ENCODE peak calls at places on chromosomes 7 and 10, in ten cellular contexts. One of them, this sample, is unnamed.

GRCh38 chr7:130841416-130841815 is 107.4 kb upstream of the KLF14 start:
- DNase-seq in GM23248: no peak
- DNase-seq in upper lobe of right lung: no peak
- DNase-seq in BE2C: no peak
- DNase-seq in heart right ventricle: no peak
- DNase-seq in astrocyte: no peak
- DNase-seq in brain microvascular endothelial cell: no peak
- DNase-seq in mesendoderm: no peak
- DNase-seq in hepatocyte: no peak
- DNase-seq in gastrocnemius medialis: no peak
- DNase-seq in this sample: no peak

GRCh38 chr10:118439824-118440223 is 97.7 kb upstream of the FAM204A start:
- DNase-seq in GM23248: no peak
- DNase-seq in upper lobe of right lung: no peak
- DNase-seq in BE2C: no peak
- DNase-seq in heart right ventricle: no peak
- DNase-seq in astrocyte: no peak
- DNase-seq in brain microvascular endothelial cell: no peak
- DNase-seq in mesendoderm: no peak
- DNase-seq in hepatocyte: no peak
- DNase-seq in gastrocnemius medialis: no peak
- DNase-seq in this sample: no peak

GRCh38 chr7:20280475-20281351 is 50.0 kb upstream of the ITGB8 start:
- DNase-seq in GM23248: peak; percentile 85
- DNase-seq in upper lobe of right lung: no peak
- DNase-seq in BE2C: peak; percentile 15
- DNase-seq in heart right ventricle: no peak
- DNase-seq in astrocyte: peak; percentile 90
- DNase-seq in brain microvascular endothelial cell: peak; percentile 71
- DNase-seq in mesendoderm: no peak
- DNase-seq in hepatocyte: no peak
- DNase-seq in gastrocnemius medialis: no peak
- DNase-seq in this sample: no peak

GRCh38 chr10:52071814-52072213 is 242.3 kb upstream of the DKK1 start:
- DNase-seq in GM23248: no peak
- DNase-seq in upper lobe of right lung: no peak
- DNase-seq in BE2C: no peak
- DNase-seq in heart right ventricle: peak; percentile 6
- DNase-seq in astrocyte: no peak
- DNase-seq in brain microvascular endothelial cell: no peak
- DNase-seq in mesendoderm: no peak
- DNase-seq in hepatocyte: no peak
- DNase-seq in gastrocnemius medialis: peak; percentile 34
- DNase-seq in this sample: no peak

GRCh38 chr7:43779032-43779812 is 20.7 kb downstream of the BLVRA start:
- DNase-seq in GM23248: no peak
- DNase-seq in upper lobe of right lung: no peak
- DNase-seq in BE2C: no peak
- DNase-seq in heart right ventricle: no peak
- DNase-seq in astrocyte: no peak
- DNase-seq in brain microvascular endothelial cell: no peak
- DNase-seq in mesendoderm: no peak
- DNase-seq in hepatocyte: no peak
- DNase-seq in gastrocnemius medialis: no peak
- DNase-seq in this sample: no peak

GRCh38 chr10:69351589-69351988 is 65.1 kb downstream of the TACR2 start:
- DNase-seq in GM23248: no peak
- DNase-seq in upper lobe of right lung: no peak
- DNase-seq in BE2C: no peak
- DNase-seq in heart right ventricle: no peak
- DNase-seq in astrocyte: no peak
- DNase-seq in brain microvascular endothelial cell: no peak
- DNase-seq in mesendoderm: no peak
- DNase-seq in hepatocyte: no peak
- DNase-seq in gastrocnemius medialis: no peak
- DNase-seq in this sample: no peak

GRCh38 chr7:18753972-18754610 is 258.5 kb downstream of the HDAC9 start:
- DNase-seq in GM23248: peak; percentile 95
- DNase-seq in upper lobe of right lung: no peak
- DNase-seq in BE2C: no peak
- DNase-seq in heart right ventricle: no peak
- DNase-seq in astrocyte: peak; percentile 99
- DNase-seq in brain microvascular endothelial cell: peak; percentile 95
- DNase-seq in mesendoderm: no peak
- DNase-seq in hepatocyte: no peak
- DNase-seq in gastrocnemius medialis: no peak
- DNase-seq in this sample: no peak

GRCh38 chr10:124949543-124949942 is 7.6 kb downstream of the ZRANB1 start:
- DNase-seq in GM23248: peak; percentile 58
- DNase-seq in upper lobe of right lung: no peak
- DNase-seq in BE2C: no peak
- DNase-seq in heart right ventricle: no peak
- DNase-seq in astrocyte: no peak
- DNase-seq in brain microvascular endothelial cell: no peak
- DNase-seq in mesendoderm: no peak
- DNase-seq in hepatocyte: no peak
- DNase-seq in gastrocnemius medialis: no peak
- DNase-seq in this sample: no peak

DNA sequence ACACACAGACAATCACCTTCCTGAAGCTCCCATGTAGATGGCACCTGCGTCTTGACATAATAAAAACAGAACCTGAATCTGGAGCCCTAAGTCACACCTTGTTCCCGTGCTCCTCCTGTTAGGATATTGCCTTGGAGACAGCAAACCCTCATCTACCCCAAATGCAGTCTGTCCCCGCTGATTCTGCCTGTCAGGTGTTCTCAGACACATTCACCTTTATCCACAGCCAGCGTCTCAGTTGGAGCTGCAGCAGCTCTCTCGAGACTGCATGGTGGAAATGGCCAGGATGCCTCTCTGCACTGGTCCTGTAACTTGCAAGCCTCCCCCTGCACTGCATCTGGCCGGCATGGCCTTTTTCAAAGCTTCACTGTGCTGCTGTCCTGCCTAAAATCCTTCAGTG is 218.0 kb upstream of the ZNF32 start:
- DNase-seq in GM23248: no peak
- DNase-seq in upper lobe of right lung: no peak
- DNase-seq in BE2C: no peak
- DNase-seq in heart right ventricle: no peak
- DNase-seq in astrocyte: no peak
- DNase-seq in brain microvascular endothelial cell: no peak
- DNase-seq in mesendoderm: no peak
- DNase-seq in hepatocyte: no peak
- DNase-seq in gastrocnemius medialis: no peak
- DNase-seq in this sample: no peak
- H3K4me3 ChIP-seq in GM23248: no peak overlapping the region
- H3K4me3 ChIP-seq in upper lobe of right lung: no peak overlapping the region
- H3K4me3 ChIP-seq in BE2C: no peak overlapping the region
- H3K4me3 ChIP-seq in heart right ventricle: no peak overlapping the region
- H3K4me3 ChIP-seq in astrocyte: no peak overlapping the region
- H3K4me3 ChIP-seq in brain microvascular endothelial cell: no peak overlapping the region
- H3K4me3 ChIP-seq in mesendoderm: no peak overlapping the region
- H3K4me3 ChIP-seq in hepatocyte: no peak overlapping the region
- H3K4me3 ChIP-seq in gastrocnemius medialis: no peak overlapping the region
- H3K4me3 ChIP-seq in this sample: no peak overlapping the region

GRCh38 chr7:21914671-21915070 is 31.0 kb downstream of the CDCA7L start:
- DNase-seq in GM23248: no peak
- DNase-seq in upper lobe of right lung: no peak
- DNase-seq in BE2C: no peak
- DNase-seq in heart right ventricle: no peak
- DNase-seq in astrocyte: no peak
- DNase-seq in brain microvascular endothelial cell: no peak
- DNase-seq in mesendoderm: no peak
- DNase-seq in hepatocyte: no peak
- DNase-seq in gastrocnemius medialis: no peak
- DNase-seq in this sample: no peak

GRCh38 chr7:21912305-21912704 is 33.4 kb downstream of the CDCA7L start:
- DNase-seq in GM23248: peak; percentile 93
- DNase-seq in upper lobe of right lung: no peak
- DNase-seq in BE2C: no peak
- DNase-seq in heart right ventricle: peak; percentile 76
- DNase-seq in astrocyte: peak; percentile 80
- DNase-seq in brain microvascular endothelial cell: no peak
- DNase-seq in mesendoderm: no peak
- DNase-seq in hepatocyte: no peak
- DNase-seq in gastrocnemius medialis: peak; percentile 34
- DNase-seq in this sample: no peak

GRCh38 chr7:21915140-21915539 is 30.6 kb downstream of the CDCA7L start:
- DNase-seq in GM23248: no peak
- DNase-seq in upper lobe of right lung: no peak
- DNase-seq in BE2C: no peak
- DNase-seq in heart right ventricle: no peak
- DNase-seq in astrocyte: no peak
- DNase-seq in brain microvascular endothelial cell: no peak
- DNase-seq in mesendoderm: no peak
- DNase-seq in hepatocyte: no peak
- DNase-seq in gastrocnemius medialis: no peak
- DNase-seq in this sample: no peak

GRCh38 chr7:21911341-21911875 is 34.3 kb downstream of the CDCA7L start:
- DNase-seq in GM23248: peak; percentile 88
- DNase-seq in upper lobe of right lung: no peak
- DNase-seq in BE2C: no peak
- DNase-seq in heart right ventricle: no peak
- DNase-seq in astrocyte: peak; percentile 67
- DNase-seq in brain microvascular endothelial cell: no peak
- DNase-seq in mesendoderm: no peak
- DNase-seq in hepatocyte: no peak
- DNase-seq in gastrocnemius medialis: no peak
- DNase-seq in this sample: no peak

DNA sequence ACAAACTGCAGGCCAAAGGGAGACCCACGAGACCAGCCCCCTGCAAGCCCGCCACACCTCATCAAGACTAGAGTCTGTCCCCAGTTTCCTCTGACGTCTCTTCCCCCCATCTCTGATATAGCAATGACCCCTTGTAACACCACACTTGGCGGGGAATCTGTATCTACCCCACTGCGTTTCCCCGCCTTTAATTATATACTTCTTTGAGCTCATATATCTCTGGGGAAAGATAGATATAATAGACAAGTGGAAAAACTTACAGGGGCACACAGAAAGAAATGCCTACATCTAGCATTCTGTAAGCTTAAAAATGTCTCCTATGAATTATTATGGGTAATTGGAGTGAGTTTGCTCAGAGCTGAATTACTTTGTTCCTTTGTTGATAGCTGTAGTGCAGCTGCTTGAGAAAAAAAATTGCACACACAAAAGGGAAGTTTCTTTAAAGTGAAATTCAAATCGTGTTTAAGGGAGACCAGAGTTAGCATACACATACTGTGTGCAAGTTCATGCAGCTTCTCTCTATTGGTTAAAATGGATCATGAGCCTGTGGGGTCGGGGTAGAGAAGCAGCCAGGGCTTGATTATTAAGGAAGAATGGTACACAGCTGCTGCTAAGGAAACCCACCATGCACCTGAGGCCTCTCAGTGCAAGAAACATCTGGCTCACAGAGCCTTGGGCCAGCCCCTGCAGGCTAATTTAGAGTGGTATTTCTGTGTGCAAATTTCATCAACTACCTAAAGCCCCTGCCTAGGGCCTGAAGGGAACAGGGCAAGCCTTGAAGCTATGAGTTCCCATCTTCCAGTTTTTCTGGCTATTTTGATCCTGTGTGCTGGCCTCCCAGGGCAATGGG is 32.5 kb downstream of the CDCA7L start:
- DNase-seq in GM23248: no peak
- DNase-seq in upper lobe of right lung: no peak
- DNase-seq in BE2C: no peak
- DNase-seq in heart right ventricle: no peak
- DNase-seq in astrocyte: no peak
- DNase-seq in brain microvascular endothelial cell: no peak
- DNase-seq in mesendoderm: no peak
- DNase-seq in hepatocyte: no peak
- DNase-seq in gastrocnemius medialis: no peak
- DNase-seq in this sample: no peak
- H3K36me3 ChIP-seq in GM23248: no peaks in the 10 kb centered on the region
- H3K36me3 ChIP-seq in upper lobe of right lung: peaks cover 10% of the 10 kb centered on the region
- H3K36me3 ChIP-seq in BE2C: peaks cover 2% of the 10 kb centered on the region
- H3K36me3 ChIP-seq in heart right ventricle: no peaks in the 10 kb centered on the region
- H3K36me3 ChIP-seq in astrocyte: peaks cover 5% of the 10 kb centered on the region
- H3K36me3 ChIP-seq in brain microvascular endothelial cell: peaks cover 8% of the 10 kb centered on the region
- H3K36me3 ChIP-seq in mesendoderm: no peaks in the 10 kb centered on the region
- H3K36me3 ChIP-seq in hepatocyte: no peaks in the 10 kb centered on the region
- H3K36me3 ChIP-seq in gastrocnemius medialis: no peaks in the 10 kb centered on the region
- H3K36me3 ChIP-seq in this sample: no peaks in the 10 kb centered on the region

GRCh38 chr10:102715880-102716279 is 1.4 kb downstream of the SFXN2 start:
- DNase-seq in GM23248: no peak
- DNase-seq in upper lobe of right lung: no peak
- DNase-seq in BE2C: no peak
- DNase-seq in heart right ventricle: no peak
- DNase-seq in astrocyte: no peak
- DNase-seq in brain microvascular endothelial cell: no peak
- DNase-seq in mesendoderm: no peak
- DNase-seq in hepatocyte: no peak
- DNase-seq in gastrocnemius medialis: no peak
- DNase-seq in this sample: no peak

GRCh38 chr10:102714621-102715455 is at the start of gene SFXN2:
- DNase-seq in GM23248: peak; percentile 46
- DNase-seq in upper lobe of right lung: peak; percentile 81
- DNase-seq in BE2C: no peak
- DNase-seq in heart right ventricle: peak; percentile 38
- DNase-seq in astrocyte: no peak
- DNase-seq in brain microvascular endothelial cell: no peak
- DNase-seq in mesendoderm: no peak
- DNase-seq in hepatocyte: peak; percentile 55
- DNase-seq in gastrocnemius medialis: no peak
- DNase-seq in this sample: no peak

GRCh38 chr10:102712843-102713242 is 1.4 kb downstream of the ARL3 start:
- DNase-seq in GM23248: peak; percentile 34
- DNase-seq in upper lobe of right lung: no peak
- DNase-seq in BE2C: no peak
- DNase-seq in heart right ventricle: no peak
- DNase-seq in astrocyte: no peak
- DNase-seq in brain microvascular endothelial cell: no peak
- DNase-seq in mesendoderm: no peak
- DNase-seq in hepatocyte: no peak
- DNase-seq in gastrocnemius medialis: no peak
- DNase-seq in this sample: no peak

GRCh38 chr10:102713483-102713813 is 749 bp downstream of the ARL3 start:
- DNase-seq in GM23248: no peak
- DNase-seq in upper lobe of right lung: no peak
- DNase-seq in BE2C: no peak
- DNase-seq in heart right ventricle: no peak
- DNase-seq in astrocyte: peak; percentile 68
- DNase-seq in brain microvascular endothelial cell: no peak
- DNase-seq in mesendoderm: no peak
- DNase-seq in hepatocyte: no peak
- DNase-seq in gastrocnemius medialis: peak; percentile 20
- DNase-seq in this sample: no peak

GRCh38 chr10:102713814-102714620 is at the start of gene ARL3:
- DNase-seq in GM23248: peak; percentile 100
- DNase-seq in upper lobe of right lung: peak; percentile 100
- DNase-seq in BE2C: peak; percentile 98
- DNase-seq in heart right ventricle: peak; percentile 96
- DNase-seq in astrocyte: peak; percentile 96
- DNase-seq in brain microvascular endothelial cell: peak; percentile 97
- DNase-seq in mesendoderm: peak; percentile 100
- DNase-seq in hepatocyte: peak; percentile 100
- DNase-seq in gastrocnemius medialis: peak; percentile 96
- DNase-seq in this sample: peak; percentile 94
- H3K4me3 ChIP-seq in GM23248: peak within 1 kb of the TSS; percentile 85
- H3K4me3 ChIP-seq in upper lobe of right lung: peak within 1 kb of the TSS; percentile 99
- H3K4me3 ChIP-seq in BE2C: peak within 1 kb of the TSS; percentile 91
- H3K4me3 ChIP-seq in heart right ventricle: peak within 1 kb of the TSS; percentile 99
- H3K4me3 ChIP-seq in astrocyte: peak within 1 kb of the TSS; percentile 87
- H3K4me3 ChIP-seq in brain microvascular endothelial cell: peak within 1 kb of the TSS; percentile 90
- H3K4me3 ChIP-seq in mesendoderm: peak within 1 kb of the TSS; percentile 95
- H3K4me3 ChIP-seq in hepatocyte: peak within 1 kb of the TSS; percentile 85
- H3K4me3 ChIP-seq in gastrocnemius medialis: peak within 1 kb of the TSS; percentile 74
- H3K4me3 ChIP-seq in this sample: peak within 1 kb of the TSS; percentile 95

DNA sequence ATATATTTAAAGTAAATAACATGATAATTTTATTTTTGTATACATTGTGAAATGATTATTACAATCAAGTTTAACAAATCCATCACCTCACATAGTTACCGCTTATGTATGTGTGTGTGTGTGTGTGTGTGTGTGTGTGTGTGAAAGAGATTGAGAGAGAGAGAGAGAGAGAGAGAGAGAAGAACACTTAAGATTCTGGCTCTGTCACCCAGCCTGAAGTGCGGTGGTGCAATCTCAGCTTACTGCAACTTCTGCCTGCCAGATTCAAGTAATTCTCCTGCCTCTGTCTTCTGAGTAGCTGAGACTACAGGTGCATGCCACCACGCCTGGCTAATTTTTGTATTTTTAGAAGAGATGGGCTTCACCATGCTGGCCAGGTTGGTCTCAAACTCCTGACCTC is 17.8 kb downstream of the LYZL1 start:
- DNase-seq in GM23248: no peak
- DNase-seq in upper lobe of right lung: peak; percentile 71
- DNase-seq in BE2C: no peak
- DNase-seq in heart right ventricle: no peak
- DNase-seq in astrocyte: no peak
- DNase-seq in brain microvascular endothelial cell: no peak
- DNase-seq in mesendoderm: no peak
- DNase-seq in hepatocyte: no peak
- DNase-seq in gastrocnemius medialis: no peak
- DNase-seq in this sample: no peak
- H3K36me3 ChIP-seq in GM23248: no peaks in the 10 kb centered on the region
- H3K36me3 ChIP-seq in upper lobe of right lung: no peaks in the 10 kb centered on the region
- H3K36me3 ChIP-seq in BE2C: no peaks in the 10 kb centered on the region
- H3K36me3 ChIP-seq in heart right ventricle: no peaks in the 10 kb centered on the region
- H3K36me3 ChIP-seq in astrocyte: no peaks in the 10 kb centered on the region
- H3K36me3 ChIP-seq in brain microvascular endothelial cell: no peaks in the 10 kb centered on the region
- H3K36me3 ChIP-seq in mesendoderm: no peaks in the 10 kb centered on the region
- H3K36me3 ChIP-seq in hepatocyte: no peaks in the 10 kb centered on the region
- H3K36me3 ChIP-seq in gastrocnemius medialis: no peaks in the 10 kb centered on the region
- H3K36me3 ChIP-seq in this sample: no peaks in the 10 kb centered on the region

This sample was measured in kidney epithelial cell.